ENCODE peak calls at places on chromosomes 11 and 22, in four cellular contexts. K, R, B and U are unnamed samples.

GRCh38 chr11:47565340-47566165 is at the start of gene PTPMT1:
- DNase-seq in B (peak), K (peak), R (peak), U (peak)

GRCh38 chr22:43566561-43567332 is 154.9 kb downstream of the MPPED1 start:
- DNase-seq in R (no peak), B (no peak), K (no peak), U (no peak)

GRCh38 chr11:555500-556174 is 4.9 kb downstream of the LMNTD2 start:
- DNase-seq in K (peak), B (no peak), R (no peak), U (peak)

GRCh38 chr11:63855975-63856374 is 17.1 kb downstream of the MARK2 start:
- DNase-seq in B (no peak), R (no peak), K (no peak), U (no peak)

GRCh38 chr11:114877976-114878375 is 199.6 kb downstream of the NXPE2 start:
- DNase-seq in R (no peak), B (no peak), K (no peak), U (peak)

GRCh38 chr11:95232666-95233065 is 1.7 kb upstream of the SESN3 start:
- DNase-seq in R (no peak), K (no peak), B (no peak), U (no peak)

GRCh38 chr11:68798221-68798813 is 43.4 kb downstream of the CPT1A start:
- DNase-seq in R (no peak), K (peak), B (peak), U (peak)

GRCh38 chr11:68870470-68870869 is 28.8 kb upstream of the CPT1A start:
- DNase-seq in B (no peak), R (no peak), K (no peak), U (peak)

GRCh38 chr11:128026596-128026995 is 560.8 kb downstream of the ETS1 start:
- DNase-seq in K (no peak), R (peak), B (no peak), U (no peak)

GRCh38 chr11:121741954-121742361 is 289.2 kb upstream of the SORL1-AS1 start:
- DNase-seq in R (no peak), B (no peak), K (no peak), U (no peak)

GRCh38 chr11:73325036-73325981 is 17.2 kb downstream of the ARHGEF17 start:
- DNase-seq in B (no peak), R (no peak), K (no peak), U (no peak)